ENCODE peak calls at places on chromosomes 16 and 17, in seven cellular contexts. One of them, this sample, is unnamed.

GRCh38 chr17:12055889-12056288 is 35.2 kb downstream of the MAP2K4 start:
- DNase-seq in fibroblast of lung: no peak
- DNase-seq in PC-9: no peak
- DNase-seq in heart left ventricle: no peak
- DNase-seq in ascending aorta: no peak
- DNase-seq in AG04450: no peak
- DNase-seq in upper lobe of right lung: no peak
- DNase-seq in this sample: no peak

GRCh38 chr17:56185905-56186783 is 32.9 kb downstream of the ANKFN1 start:
- DNase-seq in PC-9: no peak
- DNase-seq in fibroblast of lung: peak; percentile 96
- DNase-seq in ascending aorta: no peak
- DNase-seq in heart left ventricle: no peak
- DNase-seq in AG04450: peak; percentile 67
- DNase-seq in upper lobe of right lung: no peak
- DNase-seq in this sample: no peak

GRCh38 chr16:22123146-22123545 is 30.8 kb downstream of the VWA3A start:
- DNase-seq in PC-9: peak; percentile 40
- DNase-seq in fibroblast of lung: no peak
- DNase-seq in ascending aorta: no peak
- DNase-seq in upper lobe of right lung: no peak
- DNase-seq in heart left ventricle: no peak
- DNase-seq in AG04450: no peak
- DNase-seq in this sample: no peak

GRCh38 chr16:13554643-13555042 is 365.3 kb upstream of the ERCC4 start:
- DNase-seq in upper lobe of right lung: no peak
- DNase-seq in ascending aorta: no peak
- DNase-seq in AG04450: no peak
- DNase-seq in PC-9: no peak
- DNase-seq in fibroblast of lung: no peak
- DNase-seq in heart left ventricle: no peak
- DNase-seq in this sample: no peak

GRCh38 chr17:79792984-79793923 is 3.6 kb downstream of the CBX8 start:
- DNase-seq in ascending aorta: no peak
- DNase-seq in PC-9: no peak
- DNase-seq in heart left ventricle: no peak
- DNase-seq in upper lobe of right lung: no peak
- DNase-seq in AG04450: peak; percentile 81
- DNase-seq in fibroblast of lung: peak; percentile 80
- DNase-seq in this sample: no peak

GRCh38 chr17:64148699-64149098 is 18.8 kb upstream of the ERN1 start:
- DNase-seq in fibroblast of lung: no peak
- DNase-seq in AG04450: no peak
- DNase-seq in heart left ventricle: peak; percentile 40
- DNase-seq in upper lobe of right lung: no peak
- DNase-seq in PC-9: no peak
- DNase-seq in ascending aorta: no peak
- DNase-seq in this sample: no peak

GRCh38 chr17:49015179-49015923 is 18.2 kb downstream of the IGF2BP1 start:
- DNase-seq in fibroblast of lung: no peak
- DNase-seq in heart left ventricle: no peak
- DNase-seq in AG04450: no peak
- DNase-seq in PC-9: no peak
- DNase-seq in ascending aorta: no peak
- DNase-seq in upper lobe of right lung: no peak
- DNase-seq in this sample: no peak

GRCh38 chr17:12074346-12074745 is 53.7 kb downstream of the MAP2K4 start:
- DNase-seq in upper lobe of right lung: no peak
- DNase-seq in AG04450: no peak
- DNase-seq in fibroblast of lung: no peak
- DNase-seq in PC-9: no peak
- DNase-seq in ascending aorta: no peak
- DNase-seq in heart left ventricle: no peak
- DNase-seq in this sample: no peak

GRCh38 chr17:74677558-74678466 is 34.9 kb downstream of the CD300LF start:
- DNase-seq in ascending aorta: no peak
- DNase-seq in fibroblast of lung: peak; percentile 1
- DNase-seq in heart left ventricle: peak; percentile 24
- DNase-seq in PC-9: no peak
- DNase-seq in upper lobe of right lung: no peak
- DNase-seq in AG04450: no peak
- DNase-seq in this sample: peak; percentile 55

GRCh38 chr17:76527430-76528111 is 9.9 kb downstream of the CYGB start:
- DNase-seq in AG04450: no peak
- DNase-seq in PC-9: peak; percentile 52
- DNase-seq in heart left ventricle: peak; percentile 73
- DNase-seq in fibroblast of lung: peak; percentile 89
- DNase-seq in ascending aorta: peak; percentile 66
- DNase-seq in upper lobe of right lung: peak; percentile 78
- DNase-seq in this sample: peak; percentile 73

GRCh38 chr16:80803341-80804060 is 897 bp downstream of the CDYL2 start:
- DNase-seq in PC-9: no peak
- DNase-seq in fibroblast of lung: peak; percentile 18
- DNase-seq in upper lobe of right lung: peak; percentile 78
- DNase-seq in AG04450: no peak
- DNase-seq in ascending aorta: no peak
- DNase-seq in heart left ventricle: peak; percentile 14
- DNase-seq in this sample: peak; percentile 29
- TF ChIP-seq CTCF in PC-9: no peak
- TF ChIP-seq CTCF in fibroblast of lung: peak; percentile 31
- TF ChIP-seq CTCF in upper lobe of right lung: peak; percentile 55
- TF ChIP-seq CTCF in AG04450: peak; percentile 67
- TF ChIP-seq CTCF in ascending aorta: no peak
- TF ChIP-seq CTCF in heart left ventricle: peak; percentile 12
- TF ChIP-seq CTCF in this sample: peak; percentile 47

GRCh38 chr17:68497885-68498319 is 14.3 kb upstream of the PRKAR1A start:
- DNase-seq in PC-9: no peak
- DNase-seq in ascending aorta: no peak
- DNase-seq in heart left ventricle: peak; percentile 17
- DNase-seq in AG04450: no peak
- DNase-seq in upper lobe of right lung: no peak
- DNase-seq in fibroblast of lung: no peak
- DNase-seq in this sample: no peak

GRCh38 chr17:68501074-68501473 is 11.2 kb upstream of the PRKAR1A start:
- DNase-seq in fibroblast of lung: no peak
- DNase-seq in AG04450: no peak
- DNase-seq in ascending aorta: no peak
- DNase-seq in heart left ventricle: no peak
- DNase-seq in upper lobe of right lung: no peak
- DNase-seq in PC-9: no peak
- DNase-seq in this sample: no peak

GRCh38 chr17:68499587-68499986 is 12.6 kb upstream of the PRKAR1A start:
- DNase-seq in heart left ventricle: no peak
- DNase-seq in fibroblast of lung: no peak
- DNase-seq in AG04450: no peak
- DNase-seq in PC-9: no peak
- DNase-seq in upper lobe of right lung: no peak
- DNase-seq in ascending aorta: no peak
- DNase-seq in this sample: no peak

GRCh38 chr17:68495081-68495480 is 17.1 kb upstream of the PRKAR1A start:
- DNase-seq in heart left ventricle: no peak
- DNase-seq in PC-9: no peak
- DNase-seq in ascending aorta: no peak
- DNase-seq in fibroblast of lung: no peak
- DNase-seq in AG04450: no peak
- DNase-seq in upper lobe of right lung: no peak
- DNase-seq in this sample: no peak

GRCh38 chr17:68498479-68499326 is 13.5 kb upstream of the PRKAR1A start:
- DNase-seq in heart left ventricle: peak; percentile 54
- DNase-seq in ascending aorta: no peak
- DNase-seq in upper lobe of right lung: peak; percentile 77
- DNase-seq in AG04450: no peak
- DNase-seq in PC-9: no peak
- DNase-seq in fibroblast of lung: no peak
- DNase-seq in this sample: peak; percentile 55
- H3K27ac ChIP-seq in heart left ventricle: peak overlapping the region; percentile 73
- H3K27ac ChIP-seq in ascending aorta: no peak overlapping the region
- H3K27ac ChIP-seq in upper lobe of right lung: peak overlapping the region; percentile 77
- H3K27ac ChIP-seq in AG04450: no peak overlapping the region
- H3K27ac ChIP-seq in PC-9: no peak overlapping the region
- H3K27ac ChIP-seq in fibroblast of lung: no peak overlapping the region
- H3K27ac ChIP-seq in this sample: peak overlapping the region; percentile 69

GRCh38 chr16:29961127-29961478 is 776 bp upstream of the TMEM219 start:
- DNase-seq in upper lobe of right lung: no peak
- DNase-seq in fibroblast of lung: no peak
- DNase-seq in AG04450: no peak
- DNase-seq in heart left ventricle: no peak
- DNase-seq in PC-9: no peak
- DNase-seq in ascending aorta: no peak
- DNase-seq in this sample: no peak
- H3K4me3 ChIP-seq in upper lobe of right lung: peak overlapping the region; percentile 88
- H3K4me3 ChIP-seq in fibroblast of lung: peak overlapping the region; percentile 72
- H3K4me3 ChIP-seq in AG04450: peak overlapping the region; percentile 77
- H3K4me3 ChIP-seq in heart left ventricle: peak overlapping the region; percentile 77
- H3K4me3 ChIP-seq in PC-9: peak overlapping the region; percentile 78
- H3K4me3 ChIP-seq in ascending aorta: peak overlapping the region; percentile 71
- H3K4me3 ChIP-seq in this sample: peak overlapping the region; percentile 81

GRCh38 chr17:57234252-57235092 is 21.9 kb upstream of the MSI2 start:
- DNase-seq in fibroblast of lung: no peak
- DNase-seq in heart left ventricle: no peak
- DNase-seq in AG04450: no peak
- DNase-seq in ascending aorta: no peak
- DNase-seq in PC-9: no peak
- DNase-seq in upper lobe of right lung: no peak
- DNase-seq in this sample: no peak
- TF ChIP-seq CTCF in fibroblast of lung: no peak
- TF ChIP-seq CTCF in heart left ventricle: no peak
- TF ChIP-seq CTCF in AG04450: no peak
- TF ChIP-seq CTCF in ascending aorta: no peak
- TF ChIP-seq CTCF in PC-9: no peak
- TF ChIP-seq CTCF in upper lobe of right lung: no peak
- TF ChIP-seq CTCF in this sample: no peak

GRCh38 chr16:19884021-19884485 is 595 bp downstream of the GPRC5B start:
- DNase-seq in PC-9: no peak
- DNase-seq in heart left ventricle: peak; percentile 39
- DNase-seq in upper lobe of right lung: no peak
- DNase-seq in fibroblast of lung: no peak
- DNase-seq in AG04450: no peak
- DNase-seq in ascending aorta: no peak
- DNase-seq in this sample: peak; percentile 23

GRCh38 chr16:19885456-19886060 is 910 bp upstream of the GPRC5B start:
- DNase-seq in PC-9: no peak
- DNase-seq in upper lobe of right lung: peak; percentile 68
- DNase-seq in heart left ventricle: no peak
- DNase-seq in ascending aorta: no peak
- DNase-seq in AG04450: no peak
- DNase-seq in fibroblast of lung: no peak
- DNase-seq in this sample: peak; percentile 27

GRCh38 chr16:19883296-19883951 is 1.2 kb downstream of the GPRC5B start:
- DNase-seq in ascending aorta: no peak
- DNase-seq in fibroblast of lung: peak; percentile 25
- DNase-seq in upper lobe of right lung: no peak
- DNase-seq in AG04450: no peak
- DNase-seq in PC-9: no peak
- DNase-seq in heart left ventricle: peak; percentile 70
- DNase-seq in this sample: peak; percentile 48

GRCh38 chr16:19886061-19886792 is 1.6 kb upstream of the GPRC5B start:
- DNase-seq in fibroblast of lung: peak; percentile 60
- DNase-seq in ascending aorta: no peak
- DNase-seq in PC-9: peak; percentile 64
- DNase-seq in AG04450: peak; percentile 54
- DNase-seq in upper lobe of right lung: peak; percentile 79
- DNase-seq in heart left ventricle: peak; percentile 69
- DNase-seq in this sample: peak; percentile 76

DNA sequence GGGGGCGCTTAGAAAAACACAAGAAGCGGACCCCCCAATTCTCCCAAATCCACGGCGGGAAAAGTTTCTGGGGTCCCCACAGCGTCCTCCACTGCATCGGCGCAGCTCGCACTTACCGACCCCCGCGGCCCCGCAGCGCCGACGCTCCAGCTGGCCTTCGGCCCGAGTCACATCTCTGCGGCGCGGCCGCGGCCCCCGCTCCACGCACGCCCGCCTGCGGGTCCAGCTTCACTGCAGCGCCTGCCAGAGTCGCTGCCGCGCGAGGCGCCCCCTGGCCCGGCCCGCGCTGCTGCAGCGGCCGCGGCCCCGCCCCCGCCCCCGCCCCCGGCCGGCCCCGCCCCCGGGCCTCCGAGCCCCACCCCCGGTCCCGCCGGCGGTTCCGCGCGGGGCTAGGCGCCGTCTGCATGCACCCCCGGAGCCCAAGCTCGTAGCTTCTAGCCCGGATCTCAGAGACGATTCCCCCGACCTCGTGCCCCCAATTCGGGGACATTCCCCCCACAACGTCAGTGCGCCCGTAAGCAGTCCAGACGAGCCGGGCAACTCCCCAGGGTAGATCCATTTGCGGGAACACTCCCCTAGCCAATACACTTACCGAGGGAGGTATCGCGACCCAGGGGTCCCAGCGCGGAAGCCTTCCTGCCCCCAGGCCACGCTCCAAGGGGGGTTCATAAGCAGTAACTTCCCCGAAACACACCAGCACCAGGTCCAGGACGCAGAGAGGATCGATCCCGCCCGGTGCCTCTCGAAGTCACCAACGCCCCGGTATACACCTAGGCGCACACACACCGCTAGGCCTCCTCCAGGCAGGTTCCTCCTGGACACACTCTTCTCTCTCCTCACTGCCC is at the start of gene GPRC5B:
- DNase-seq in heart left ventricle: peak; percentile 69
- DNase-seq in upper lobe of right lung: peak; percentile 67
- DNase-seq in fibroblast of lung: peak; percentile 33
- DNase-seq in PC-9: no peak
- DNase-seq in ascending aorta: no peak
- DNase-seq in AG04450: no peak
- DNase-seq in this sample: peak; percentile 63
- H3K27ac ChIP-seq in heart left ventricle: peak within 1 kb of the TSS; percentile 91
- H3K27ac ChIP-seq in upper lobe of right lung: no peak within 1 kb of the TSS
- H3K27ac ChIP-seq in fibroblast of lung: no peak within 1 kb of the TSS
- H3K27ac ChIP-seq in PC-9: no peak within 1 kb of the TSS
- H3K27ac ChIP-seq in ascending aorta: peak within 1 kb of the TSS; percentile 29
- H3K27ac ChIP-seq in AG04450: no peak within 1 kb of the TSS
- H3K27ac ChIP-seq in this sample: peak within 1 kb of the TSS; percentile 97

GRCh38 chr16:67150058-67150832 is 553 bp downstream of the B3GNT9 start:
- DNase-seq in PC-9: no peak
- DNase-seq in fibroblast of lung: peak; percentile 78
- DNase-seq in upper lobe of right lung: peak; percentile 82
- DNase-seq in ascending aorta: no peak
- DNase-seq in AG04450: no peak
- DNase-seq in heart left ventricle: no peak
- DNase-seq in this sample: peak; percentile 56
- H3K4me3 ChIP-seq in PC-9: peak overlapping the region; percentile 57
- H3K4me3 ChIP-seq in fibroblast of lung: peak overlapping the region; percentile 78
- H3K4me3 ChIP-seq in upper lobe of right lung: peak overlapping the region; percentile 75
- H3K4me3 ChIP-seq in ascending aorta: peak overlapping the region; percentile 75
- H3K4me3 ChIP-seq in AG04450: peak overlapping the region; percentile 63
- H3K4me3 ChIP-seq in heart left ventricle: peak overlapping the region; percentile 60
- H3K4me3 ChIP-seq in this sample: peak overlapping the region; percentile 75